ENCODE peak calls at places on chromosomes 2 and 18, in seven cellular contexts. P is T-helper 9 cell, H is skeletal muscle cell, Q is H7, F is T-cell, G is renal cortical epithelial cell, C is uterus. T is an unnamed sample.

GRCh38 chr2:164671664-164672396 is 50.5 kb upstream of the GRB14 start:
- DNase-seq in P (no peak), H (no peak), Q (no peak), F (no peak), G (no peak), C (no peak), T (no peak)

GRCh38 chr2:239832995-239833727 is 192.0 kb downstream of the NDUFA10 start:
- DNase-seq in P (no peak), H (no peak), Q (peak; percentile 10), F (no peak), G (no peak), C (no peak), T (no peak)

GRCh38 chr2:219537657-219538487 is 5.7 kb downstream of the CHPF start:
- DNase-seq in P (no peak), H (no peak), Q (peak; percentile 86), F (no peak), G (no peak), C (no peak), T (peak; percentile 75)

GRCh38 chr2:86368181-86368824 is 30.9 kb upstream of the REEP1 start:
- DNase-seq in P (peak; percentile 6), H (peak; percentile 19), Q (peak; percentile 78), F (peak; percentile 2), G (peak; percentile 43), C (peak; percentile 35), T (peak; percentile 81)

GRCh38 chr2:30326497-30326896 is 95.2 kb downstream of the LBH start:
- DNase-seq in P (no peak), H (no peak), Q (no peak), F (no peak), G (peak; percentile 35), C (no peak), T (no peak)

GRCh38 chr2:27092696-27093429 is 6.3 kb downstream of the KHK start:
- DNase-seq in P (no peak), H (no peak), Q (peak; percentile 43), F (no peak), G (peak; percentile 57), C (no peak), T (no peak)

GRCh38 chr18:76467371-76468190 is 27.5 kb downstream of the ZNF516 start:
- DNase-seq in P (no peak), H (no peak), Q (peak; percentile 58), F (no peak), G (no peak), C (no peak), T (peak; percentile 58)

GRCh38 chr18:2657788-2658458 is 2.4 kb downstream of the SMCHD1 start:
- DNase-seq in P (no peak), H (peak; percentile 30), Q (no peak), F (no peak), G (peak; percentile 76), C (no peak), T (no peak)

GRCh38 chr2:241304039-241304670 is 11.3 kb downstream of the HDLBP start:
- DNase-seq in P (no peak), H (no peak), Q (no peak), F (no peak), G (no peak), C (no peak), T (no peak)

GRCh38 chr2:2769481-2770431 is 438.7 kb upstream of the MYT1L start:
- DNase-seq in P (no peak), H (no peak), Q (no peak), F (no peak), G (no peak), C (no peak), T (peak; percentile 23)

GRCh38 chr18:28078849-28079248 is 98.1 kb downstream of the CDH2 start:
- DNase-seq in P (no peak), H (no peak), Q (no peak), F (no peak), G (no peak), C (no peak), T (no peak)

GRCh38 chr2:96702098-96702785 is 37.6 kb downstream of the LMAN2L start:
- DNase-seq in P (no peak), H (no peak), Q (no peak), F (no peak), G (no peak), C (no peak), T (no peak)

GRCh38 chr18:47174545-47175116 is 1.5 kb downstream of the IER3IP1 start:
- DNase-seq in P (no peak), H (no peak), Q (peak; percentile 20), F (no peak), G (peak; percentile 78), C (no peak), T (no peak)

GRCh38 chr18:42893991-42894390 is 221.5 kb downstream of the RIT2 start:
- DNase-seq in P (no peak), H (no peak), Q (no peak), F (no peak), G (no peak), C (no peak), T (no peak)

GRCh38 chr2:176172007-176172747 is 15.1 kb downstream of the HOXD3 start:
- DNase-seq in P (no peak), H (no peak), Q (peak; percentile 66), F (no peak), G (no peak), C (no peak), T (no peak)

T was measured in ELF-1.